ENCODE peak calls at places on chromosomes 2 and 18, in four cellular contexts. C is natural killer cell, E is fibroblast of villous mesenchyme, J is fibroblast of pulmonary artery. Y is an unnamed sample.

GRCh38 chr2:220466251-220466691 is 838.8 kb downstream of the SLC4A3 start:
- DNase-seq in E (peak; percentile 70), C (no peak), J (no peak), Y (no peak)

GRCh38 chr2:218224206-218224605 is 7.2 kb downstream of the ARPC2 start:
- DNase-seq in E (no peak), C (no peak), J (no peak), Y (no peak)

GRCh38 chr2:11377915-11378649 is 33.6 kb upstream of the ROCK2 start:
- DNase-seq in J (peak; percentile 65), E (peak; percentile 85), C (no peak), Y (no peak)

GRCh38 chr2:134919360-134920210 is 963 bp downstream of the CCNT2 start:
- DNase-seq in E (no peak), C (no peak), J (no peak), Y (no peak)

GRCh38 chr2:65991332-65991731 is 443.6 kb upstream of the MEIS1 start:
- DNase-seq in C (no peak), E (peak; percentile 28), J (no peak), Y (no peak)

GRCh38 chr2:53867773-53868172 is 8.0 kb upstream of the GPR75 start:
- DNase-seq in E (no peak), J (no peak), C (no peak), Y (no peak)

GRCh38 chr2:20623241-20623640 is 27.7 kb downstream of the HS1BP3 start:
- DNase-seq in E (no peak), J (no peak), C (no peak), Y (no peak)

GRCh38 chr2:2570871-2571270 is 239.8 kb upstream of the MYT1L start:
- DNase-seq in J (no peak), C (no peak), E (no peak), Y (no peak)

GRCh38 chr2:230929381-230930148 is 4.5 kb upstream of the GPR55 start:
- DNase-seq in J (no peak), E (no peak), C (no peak), Y (no peak)

GRCh38 chr2:96830064-96830562 is 13.7 kb downstream of the ANKRD23 start:
- DNase-seq in C (no peak), J (no peak), E (no peak), Y (no peak)

GRCh38 chr2:3465844-3466481 is 53.4 kb downstream of the ADI1 start:
- DNase-seq in E (peak; percentile 97), C (no peak), J (peak; percentile 96), Y (no peak)

GRCh38 chr2:122167561-122167960 is 412.1 kb downstream of the TSN start:
- DNase-seq in C (no peak), E (no peak), J (no peak), Y (no peak)

GRCh38 chr18:76709659-76710645 is 112.4 kb upstream of the ZNF236 start:
- DNase-seq in E (peak; percentile 76), J (peak; percentile 79), C (peak; percentile 51), Y (peak; percentile 43)

GRCh38 chr18:8519102-8519501 is 90.1 kb upstream of the RAB12 start:
- DNase-seq in J (no peak), C (no peak), E (no peak), Y (no peak)

GRCh38 chr2:240149943-240150784 is 9.7 kb upstream of the OTOS start:
- DNase-seq in E (peak; percentile 23), C (no peak), J (peak; percentile 35), Y (peak; percentile 62)

GRCh38 chr18:22570492-22570891 is 152.8 kb upstream of the CTAGE1 start:
- DNase-seq in J (no peak), E (no peak), C (no peak), Y (no peak)

GRCh38 chr18:52323802-52324201 is 16.2 kb upstream of the DCC start:
- DNase-seq in C (no peak), J (no peak), E (no peak), Y (no peak)

GRCh38 chr18:22348521-22349316 is 69.0 kb downstream of the CTAGE1 start:
- DNase-seq in C (peak; percentile 34), E (peak; percentile 86), J (peak; percentile 74), Y (peak; percentile 48)

GRCh38 chr2:110883401-110883800 is 151.0 kb downstream of the ACOXL start:
- DNase-seq in J (peak; percentile 3), E (no peak), C (no peak), Y (no peak)

GRCh38 chr2:110891626-110892025 is 159.3 kb downstream of the ACOXL start:
- DNase-seq in J (no peak), C (no peak), E (no peak), Y (no peak)

GRCh38 chr2:110888401-110888800 is 156.0 kb downstream of the ACOXL start:
- DNase-seq in J (no peak), E (no peak), C (no peak), Y (no peak)

GRCh38 chr2:110885256-110885655 is 152.9 kb downstream of the ACOXL start:
- DNase-seq in C (no peak), J (no peak), E (no peak), Y (no peak)

GRCh38 chr2:110886806-110887573 is 154.6 kb downstream of the ACOXL start:
- DNase-seq in C (no peak), J (no peak), E (no peak), Y (no peak)
- TF ChIP-seq CTCF in C (no peak), J (no peak), E (no peak), Y (no peak)

GRCh38 chr18:25710981-25711380 is 359.0 kb upstream of the ZNF521 start:
- DNase-seq in J (no peak), E (no peak), C (no peak), Y (no peak)
- TF ChIP-seq CTCF in J (no peak), E (no peak), C (no peak), Y (no peak)

GRCh38 chr2:232550351-232551261 is at the start of the genes EIF4E2 and TIGD1:
- DNase-seq in C (peak; percentile 84), E (peak; percentile 95), J (peak; percentile 95), Y (peak; percentile 91)
- TF ChIP-seq CTCF in C (peak; percentile 50), E (peak; percentile 35), J (no peak), Y (peak; percentile 39)

DNA sequence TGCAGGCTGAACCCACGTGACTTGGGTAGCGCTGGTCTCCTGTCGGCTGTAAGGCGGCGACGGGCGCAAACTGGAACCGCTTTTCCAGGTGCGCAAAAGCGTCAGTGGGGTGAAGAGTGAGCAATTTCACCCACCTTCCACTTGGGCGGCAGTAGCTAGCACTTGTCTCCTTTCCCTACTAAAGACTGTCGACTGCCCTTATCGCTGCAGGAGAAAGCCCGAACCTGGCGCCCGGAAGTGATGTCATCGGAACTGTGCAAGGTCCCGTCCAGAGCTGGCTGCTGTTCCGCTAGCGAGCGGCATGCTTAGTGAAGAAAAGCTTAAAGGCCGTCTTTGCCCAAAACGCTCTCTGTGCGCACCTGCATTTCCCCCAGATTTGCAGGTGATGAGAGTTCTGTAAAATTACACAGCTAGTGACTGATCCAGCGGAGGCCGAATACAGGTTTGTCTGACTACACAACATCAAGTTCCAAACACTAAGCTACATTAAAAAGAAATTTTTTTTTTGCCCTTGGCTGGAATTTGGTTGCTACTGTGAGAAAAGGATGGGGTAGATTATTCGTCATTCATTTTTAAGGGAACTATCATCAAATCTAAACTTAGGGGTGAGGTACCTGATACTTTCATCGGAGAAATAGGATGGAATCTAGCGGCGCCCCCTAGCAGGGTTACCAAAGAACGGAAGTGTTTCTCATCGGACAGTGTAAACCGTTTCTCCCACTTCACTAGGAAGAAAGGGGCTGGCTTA is at the start of gene OSGEPL1:
- DNase-seq in E (peak; percentile 88), C (peak; percentile 85), J (peak; percentile 93), Y (peak; percentile 79)
- TF ChIP-seq CTCF in E (peak; percentile 62), C (peak; percentile 60), J (peak; percentile 59), Y (peak; percentile 62)

DNA sequence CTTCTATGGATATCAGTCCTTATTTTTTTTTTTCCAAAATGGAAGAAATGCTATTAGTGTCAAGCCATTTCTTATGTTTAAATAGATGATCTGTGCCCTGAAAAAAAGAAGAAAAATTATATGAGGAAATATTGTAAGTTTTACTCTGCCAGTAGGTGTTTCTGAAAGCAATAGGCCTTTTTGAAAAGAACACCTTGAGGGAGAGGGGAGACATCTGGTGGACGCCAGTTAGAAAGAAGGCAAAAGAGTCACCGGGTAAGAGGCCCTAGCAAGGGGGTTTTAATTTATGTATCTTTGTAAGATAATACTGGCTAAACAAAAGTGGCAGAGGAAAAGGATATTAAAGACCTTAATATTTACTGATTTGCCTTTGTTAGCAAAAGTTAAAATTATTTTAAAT is 56.1 kb downstream of the DYNAP start:
- DNase-seq in J (peak; percentile 41), C (no peak), E (peak; percentile 20), Y (no peak)
- TF ChIP-seq CTCF in J (peak; percentile 38), C (no peak), E (peak; percentile 35), Y (peak; percentile 62)

GRCh38 chr18:58827425-58827824 is 37.3 kb upstream of the ZNF532 start:
- DNase-seq in J (no peak), C (no peak), E (no peak), Y (no peak)
- TF ChIP-seq CTCF in J (no peak), C (no peak), E (no peak), Y (no peak)

DNA sequence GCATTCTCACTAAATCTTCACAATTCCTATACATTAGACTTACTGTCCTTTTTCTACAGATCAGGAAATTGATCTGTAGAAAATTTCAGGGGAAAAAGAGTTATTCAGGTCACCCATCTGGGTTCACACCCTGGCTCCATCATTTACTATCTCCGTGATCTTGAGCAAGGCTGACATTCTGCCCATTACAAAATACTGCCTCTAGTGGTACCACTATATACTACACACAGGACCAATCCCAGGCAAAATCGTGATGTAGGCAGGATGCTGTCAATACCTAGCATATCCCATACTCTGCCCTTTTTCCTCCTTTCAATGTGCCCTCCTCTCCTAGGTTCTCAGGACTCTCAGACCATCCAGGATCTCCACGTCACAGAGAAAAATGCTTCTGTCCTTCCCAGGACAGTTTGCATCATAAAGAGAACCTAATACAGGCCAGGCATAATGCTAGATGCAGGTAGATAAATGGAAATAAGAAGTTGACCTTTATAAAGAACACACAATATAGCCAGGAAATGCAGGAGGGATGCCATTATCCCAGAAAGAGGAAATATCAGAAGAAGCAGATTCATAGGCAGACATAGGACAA is 101.9 kb downstream of the CDH20 start:
- DNase-seq in E (peak; percentile 4), C (no peak), J (peak; percentile 11), Y (no peak)
- TF ChIP-seq CTCF in E (peak; percentile 59), C (no peak), J (peak; percentile 60), Y (peak; percentile 66)

DNA sequence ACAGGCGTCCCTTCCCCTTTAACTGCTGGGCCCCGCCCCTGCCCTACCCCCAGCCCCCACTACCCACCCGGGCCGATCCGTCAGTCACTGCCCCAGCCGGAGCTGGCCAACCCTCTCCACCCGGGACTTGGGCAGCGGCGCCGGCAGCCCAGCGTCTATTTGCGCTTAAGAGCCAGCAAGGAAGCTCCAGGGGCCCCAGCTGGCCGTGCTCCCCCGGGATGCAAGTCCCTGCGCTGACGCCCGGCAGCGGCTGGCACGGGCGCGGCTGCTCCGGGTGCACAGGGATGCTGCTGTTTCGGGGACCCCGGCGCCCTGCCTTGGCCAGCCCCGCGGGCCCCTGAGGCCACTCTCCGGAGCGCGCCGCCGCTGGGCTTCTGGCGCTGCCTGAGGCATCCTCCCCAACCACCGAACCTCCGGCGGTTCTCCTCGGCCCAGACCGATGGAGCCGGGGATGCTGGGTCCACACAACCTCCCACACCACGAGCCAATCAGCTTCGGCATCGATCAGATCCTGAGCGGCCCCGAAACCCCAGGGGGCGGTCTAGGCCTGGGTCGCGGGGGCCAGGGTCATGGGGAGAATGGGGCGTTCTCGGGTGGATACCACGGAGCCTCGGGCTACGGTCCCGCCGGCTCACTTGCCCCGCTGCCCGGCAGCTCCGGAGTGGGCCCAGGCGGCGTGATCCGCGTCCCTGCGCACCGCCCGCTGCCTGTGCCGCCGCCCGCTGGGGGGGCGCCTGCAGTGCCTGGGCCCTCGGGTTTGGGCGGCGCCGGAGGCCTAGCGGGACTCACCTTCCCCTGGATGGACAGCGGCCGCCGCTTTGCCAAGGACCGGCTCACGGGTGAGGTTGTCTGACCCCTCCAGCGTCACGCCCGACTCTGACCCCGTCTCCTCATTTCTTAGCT is at the start of gene TLX2:
- DNase-seq in J (no peak), C (no peak), E (no peak), Y (no peak)
- TF ChIP-seq CTCF in J (no peak), C (no peak), E (no peak), Y (no peak)

Y was measured in progenitor cell of endocrine pancreas.